ENCODE peak calls at places on chromosomes 11 and 22, in nine cellular contexts. One of them, this sample, is unnamed.

GRCh38 chr11:35089724-35090505 is 49.1 kb upstream of the CD44 start:
- DNase-seq in substantia nigra: no peak
- DNase-seq in T-cell: no peak
- DNase-seq in H54: no peak
- DNase-seq in C1 segment of cervical spinal cord: no peak
- DNase-seq in stimulated activated naive CD4-positive, alpha-beta T cell: no peak
- DNase-seq in activated effector memory CD4-positive, alpha-beta T cell treated with Interleukin-2 at 50 U/mL for 16 hours: no peak
- DNase-seq in NCI-H2171 treated with DMSO at 0.1 percent for 48 hours: no peak
- DNase-seq in choroid plexus epithelial cell: no peak
- DNase-seq in this sample: no peak

GRCh38 chr11:66012946-66013761 is 1.3 kb downstream of the CST6 start:
- DNase-seq in substantia nigra: no peak
- DNase-seq in stimulated activated naive CD4-positive, alpha-beta T cell: no peak
- DNase-seq in choroid plexus epithelial cell: no peak
- DNase-seq in NCI-H2171 treated with DMSO at 0.1 percent for 48 hours: no peak
- DNase-seq in T-cell: no peak
- DNase-seq in C1 segment of cervical spinal cord: peak; percentile 16
- DNase-seq in H54: no peak
- DNase-seq in activated effector memory CD4-positive, alpha-beta T cell treated with Interleukin-2 at 50 U/mL for 16 hours: no peak
- DNase-seq in this sample: no peak

GRCh38 chr11:118056806-118057205 is 20.1 kb upstream of the TMPRSS4 start:
- DNase-seq in choroid plexus epithelial cell: no peak
- DNase-seq in T-cell: no peak
- DNase-seq in NCI-H2171 treated with DMSO at 0.1 percent for 48 hours: no peak
- DNase-seq in substantia nigra: no peak
- DNase-seq in stimulated activated naive CD4-positive, alpha-beta T cell: no peak
- DNase-seq in C1 segment of cervical spinal cord: no peak
- DNase-seq in activated effector memory CD4-positive, alpha-beta T cell treated with Interleukin-2 at 50 U/mL for 16 hours: no peak
- DNase-seq in H54: no peak
- DNase-seq in this sample: no peak

GRCh38 chr11:134741453-134742227 is 329.6 kb upstream of the B3GAT1 start:
- DNase-seq in choroid plexus epithelial cell: peak; percentile 84
- DNase-seq in stimulated activated naive CD4-positive, alpha-beta T cell: no peak
- DNase-seq in substantia nigra: no peak
- DNase-seq in T-cell: no peak
- DNase-seq in activated effector memory CD4-positive, alpha-beta T cell treated with Interleukin-2 at 50 U/mL for 16 hours: no peak
- DNase-seq in H54: no peak
- DNase-seq in C1 segment of cervical spinal cord: no peak
- DNase-seq in NCI-H2171 treated with DMSO at 0.1 percent for 48 hours: no peak
- DNase-seq in this sample: no peak

GRCh38 chr11:35619754-35620640 is 1.7 kb downstream of the FJX1 start:
- DNase-seq in substantia nigra: no peak
- DNase-seq in choroid plexus epithelial cell: no peak
- DNase-seq in stimulated activated naive CD4-positive, alpha-beta T cell: no peak
- DNase-seq in NCI-H2171 treated with DMSO at 0.1 percent for 48 hours: peak; percentile 76
- DNase-seq in C1 segment of cervical spinal cord: peak; percentile 55
- DNase-seq in activated effector memory CD4-positive, alpha-beta T cell treated with Interleukin-2 at 50 U/mL for 16 hours: no peak
- DNase-seq in H54: peak; percentile 58
- DNase-seq in T-cell: no peak
- DNase-seq in this sample: peak; percentile 35

GRCh38 chr11:128757235-128757711 is 63.4 kb downstream of the FLI1 start:
- DNase-seq in activated effector memory CD4-positive, alpha-beta T cell treated with Interleukin-2 at 50 U/mL for 16 hours: peak; percentile 53
- DNase-seq in substantia nigra: no peak
- DNase-seq in choroid plexus epithelial cell: peak; percentile 87
- DNase-seq in stimulated activated naive CD4-positive, alpha-beta T cell: peak; percentile 20
- DNase-seq in C1 segment of cervical spinal cord: no peak
- DNase-seq in H54: peak; percentile 37
- DNase-seq in T-cell: peak; percentile 67
- DNase-seq in NCI-H2171 treated with DMSO at 0.1 percent for 48 hours: no peak
- DNase-seq in this sample: no peak

GRCh38 chr11:93775289-93775688 is 8.8 kb upstream of the MED17 start:
- DNase-seq in substantia nigra: no peak
- DNase-seq in stimulated activated naive CD4-positive, alpha-beta T cell: no peak
- DNase-seq in T-cell: no peak
- DNase-seq in choroid plexus epithelial cell: peak; percentile 24
- DNase-seq in activated effector memory CD4-positive, alpha-beta T cell treated with Interleukin-2 at 50 U/mL for 16 hours: no peak
- DNase-seq in NCI-H2171 treated with DMSO at 0.1 percent for 48 hours: no peak
- DNase-seq in H54: peak; percentile 6
- DNase-seq in C1 segment of cervical spinal cord: no peak
- DNase-seq in this sample: no peak

GRCh38 chr11:91041626-91042025 is 818.8 kb upstream of the CHORDC1 start:
- DNase-seq in activated effector memory CD4-positive, alpha-beta T cell treated with Interleukin-2 at 50 U/mL for 16 hours: no peak
- DNase-seq in choroid plexus epithelial cell: peak; percentile 36
- DNase-seq in T-cell: no peak
- DNase-seq in C1 segment of cervical spinal cord: no peak
- DNase-seq in NCI-H2171 treated with DMSO at 0.1 percent for 48 hours: no peak
- DNase-seq in H54: no peak
- DNase-seq in stimulated activated naive CD4-positive, alpha-beta T cell: no peak
- DNase-seq in substantia nigra: no peak
- DNase-seq in this sample: no peak

GRCh38 chr11:19511413-19512183 is 201.0 kb upstream of the NAV2 start:
- DNase-seq in H54: no peak
- DNase-seq in choroid plexus epithelial cell: peak; percentile 35
- DNase-seq in C1 segment of cervical spinal cord: peak; percentile 91
- DNase-seq in stimulated activated naive CD4-positive, alpha-beta T cell: no peak
- DNase-seq in activated effector memory CD4-positive, alpha-beta T cell treated with Interleukin-2 at 50 U/mL for 16 hours: no peak
- DNase-seq in T-cell: no peak
- DNase-seq in substantia nigra: peak; percentile 45
- DNase-seq in NCI-H2171 treated with DMSO at 0.1 percent for 48 hours: peak; percentile 40
- DNase-seq in this sample: peak; percentile 29

GRCh38 chr22:48782326-48782725 is 1045.3 kb downstream of the BRD1 start:
- DNase-seq in activated effector memory CD4-positive, alpha-beta T cell treated with Interleukin-2 at 50 U/mL for 16 hours: no peak
- DNase-seq in T-cell: no peak
- DNase-seq in substantia nigra: no peak
- DNase-seq in stimulated activated naive CD4-positive, alpha-beta T cell: no peak
- DNase-seq in C1 segment of cervical spinal cord: no peak
- DNase-seq in NCI-H2171 treated with DMSO at 0.1 percent for 48 hours: no peak
- DNase-seq in H54: no peak
- DNase-seq in choroid plexus epithelial cell: no peak
- DNase-seq in this sample: no peak

GRCh38 chr22:22988785-22989184 is 81.5 kb upstream of the GNAZ start:
- DNase-seq in T-cell: no peak
- DNase-seq in stimulated activated naive CD4-positive, alpha-beta T cell: no peak
- DNase-seq in H54: no peak
- DNase-seq in choroid plexus epithelial cell: no peak
- DNase-seq in C1 segment of cervical spinal cord: no peak
- DNase-seq in activated effector memory CD4-positive, alpha-beta T cell treated with Interleukin-2 at 50 U/mL for 16 hours: no peak
- DNase-seq in NCI-H2171 treated with DMSO at 0.1 percent for 48 hours: no peak
- DNase-seq in substantia nigra: no peak
- DNase-seq in this sample: no peak

GRCh38 chr22:37526376-37526775 is 7.2 kb upstream of the CARD10 start:
- DNase-seq in stimulated activated naive CD4-positive, alpha-beta T cell: no peak
- DNase-seq in NCI-H2171 treated with DMSO at 0.1 percent for 48 hours: no peak
- DNase-seq in activated effector memory CD4-positive, alpha-beta T cell treated with Interleukin-2 at 50 U/mL for 16 hours: no peak
- DNase-seq in substantia nigra: no peak
- DNase-seq in H54: no peak
- DNase-seq in choroid plexus epithelial cell: no peak
- DNase-seq in C1 segment of cervical spinal cord: no peak
- DNase-seq in T-cell: no peak
- DNase-seq in this sample: no peak

GRCh38 chr11:24082241-24082640 is 414.6 kb upstream of the LUZP2 start:
- DNase-seq in activated effector memory CD4-positive, alpha-beta T cell treated with Interleukin-2 at 50 U/mL for 16 hours: no peak
- DNase-seq in substantia nigra: no peak
- DNase-seq in stimulated activated naive CD4-positive, alpha-beta T cell: no peak
- DNase-seq in C1 segment of cervical spinal cord: no peak
- DNase-seq in H54: no peak
- DNase-seq in choroid plexus epithelial cell: no peak
- DNase-seq in T-cell: no peak
- DNase-seq in NCI-H2171 treated with DMSO at 0.1 percent for 48 hours: no peak
- DNase-seq in this sample: no peak